ENCODE peak calls at places on chromosomes 12 and 14, in ten cellular contexts. One of them, this sample, is unnamed.

GRCh38 chr12:113818278-113818677 is 147.8 kb downstream of the RBM19 start:
- DNase-seq in HCT116: no peak
- DNase-seq in tibial artery: no peak
- DNase-seq in CD8-positive, alpha-beta T cell: no peak
- DNase-seq in cardiac fibroblast: peak
- DNase-seq in AG04450: no peak
- DNase-seq in HFFc6: no peak
- DNase-seq in WTC11: no peak
- DNase-seq in RWPE1: no peak
- DNase-seq in suprapubic skin: no peak
- DNase-seq in this sample: no peak

GRCh38 chr14:90508536-90509254 is 111.9 kb downstream of the CALM1 start:
- DNase-seq in HCT116: no peak
- DNase-seq in tibial artery: no peak
- DNase-seq in CD8-positive, alpha-beta T cell: no peak
- DNase-seq in cardiac fibroblast: no peak
- DNase-seq in AG04450: no peak
- DNase-seq in HFFc6: no peak
- DNase-seq in WTC11: no peak
- DNase-seq in RWPE1: peak
- DNase-seq in suprapubic skin: no peak
- DNase-seq in this sample: no peak

GRCh38 chr12:80400591-80400991 is 43.4 kb upstream of the PTPRQ start:
- DNase-seq in HCT116: no peak
- DNase-seq in tibial artery: no peak
- DNase-seq in CD8-positive, alpha-beta T cell: no peak
- DNase-seq in cardiac fibroblast: peak
- DNase-seq in AG04450: no peak
- DNase-seq in HFFc6: no peak
- DNase-seq in WTC11: peak
- DNase-seq in RWPE1: no peak
- DNase-seq in suprapubic skin: no peak
- DNase-seq in this sample: peak

GRCh38 chr12:92602476-92602875 is 100.3 kb upstream of the PLEKHG7 start:
- DNase-seq in HCT116: no peak
- DNase-seq in tibial artery: no peak
- DNase-seq in CD8-positive, alpha-beta T cell: no peak
- DNase-seq in cardiac fibroblast: peak
- DNase-seq in AG04450: peak
- DNase-seq in HFFc6: peak
- DNase-seq in WTC11: no peak
- DNase-seq in RWPE1: peak
- DNase-seq in suprapubic skin: no peak
- DNase-seq in this sample: no peak

GRCh38 chr12:57151741-57152407 is 4.5 kb upstream of the LRP1-AS start:
- DNase-seq in HCT116: no peak
- DNase-seq in tibial artery: no peak
- DNase-seq in CD8-positive, alpha-beta T cell: no peak
- DNase-seq in cardiac fibroblast: peak
- DNase-seq in AG04450: peak
- DNase-seq in HFFc6: peak
- DNase-seq in WTC11: no peak
- DNase-seq in RWPE1: peak
- DNase-seq in suprapubic skin: no peak
- DNase-seq in this sample: no peak

GRCh38 chr12:11836282-11836963 is 186.9 kb downstream of the ETV6 start:
- DNase-seq in HCT116: no peak
- DNase-seq in tibial artery: no peak
- DNase-seq in CD8-positive, alpha-beta T cell: no peak
- DNase-seq in cardiac fibroblast: no peak
- DNase-seq in AG04450: no peak
- DNase-seq in HFFc6: no peak
- DNase-seq in WTC11: no peak
- DNase-seq in RWPE1: no peak
- DNase-seq in suprapubic skin: no peak
- DNase-seq in this sample: no peak

GRCh38 chr14:65832431-65833253 is 420.1 kb downstream of the FUT8 start:
- DNase-seq in HCT116: no peak
- DNase-seq in tibial artery: peak
- DNase-seq in CD8-positive, alpha-beta T cell: no peak
- DNase-seq in cardiac fibroblast: peak
- DNase-seq in AG04450: no peak
- DNase-seq in HFFc6: no peak
- DNase-seq in WTC11: no peak
- DNase-seq in RWPE1: no peak
- DNase-seq in suprapubic skin: no peak
- DNase-seq in this sample: no peak

GRCh38 chr14:102699416-102700110 is 77.7 kb upstream of the TRAF3 start:
- DNase-seq in HCT116: no peak
- DNase-seq in tibial artery: no peak
- DNase-seq in CD8-positive, alpha-beta T cell: no peak
- DNase-seq in cardiac fibroblast: peak
- DNase-seq in AG04450: no peak
- DNase-seq in HFFc6: no peak
- DNase-seq in WTC11: no peak
- DNase-seq in RWPE1: no peak
- DNase-seq in suprapubic skin: no peak
- DNase-seq in this sample: no peak

GRCh38 chr14:78088941-78089340 is 81.2 kb upstream of the NRXN3 start:
- DNase-seq in HCT116: no peak
- DNase-seq in tibial artery: no peak
- DNase-seq in CD8-positive, alpha-beta T cell: no peak
- DNase-seq in cardiac fibroblast: no peak
- DNase-seq in AG04450: no peak
- DNase-seq in HFFc6: no peak
- DNase-seq in WTC11: peak
- DNase-seq in RWPE1: no peak
- DNase-seq in suprapubic skin: peak
- DNase-seq in this sample: no peak

GRCh38 chr12:27048822-27049752 is 26.7 kb downstream of the MED21 start:
- DNase-seq in HCT116: no peak
- DNase-seq in tibial artery: no peak
- DNase-seq in CD8-positive, alpha-beta T cell: no peak
- DNase-seq in cardiac fibroblast: peak
- DNase-seq in AG04450: peak
- DNase-seq in HFFc6: peak
- DNase-seq in WTC11: no peak
- DNase-seq in RWPE1: peak
- DNase-seq in suprapubic skin: no peak
- DNase-seq in this sample: no peak

GRCh38 chr12:20367731-20368652 is at the start of gene PDE3A:
- DNase-seq in HCT116: peak
- DNase-seq in tibial artery: peak
- DNase-seq in CD8-positive, alpha-beta T cell: no peak
- DNase-seq in cardiac fibroblast: peak
- DNase-seq in AG04450: no peak
- DNase-seq in HFFc6: peak
- DNase-seq in WTC11: peak
- DNase-seq in RWPE1: peak
- DNase-seq in suprapubic skin: peak
- DNase-seq in this sample: peak
- TF ChIP-seq CTCF in HCT116: no peak
- TF ChIP-seq CTCF in tibial artery: peak
- TF ChIP-seq CTCF in CD8-positive, alpha-beta T cell: no peak
- TF ChIP-seq CTCF in cardiac fibroblast: peak
- TF ChIP-seq CTCF in AG04450: peak
- TF ChIP-seq CTCF in HFFc6: peak
- TF ChIP-seq CTCF in WTC11: no peak
- TF ChIP-seq CTCF in RWPE1: no peak
- TF ChIP-seq CTCF in suprapubic skin: no peak
- TF ChIP-seq CTCF in this sample: peak

GRCh38 chr14:100903672-100904185 is at the start of gene RTL1:
- DNase-seq in HCT116: no peak
- DNase-seq in tibial artery: no peak
- DNase-seq in CD8-positive, alpha-beta T cell: no peak
- DNase-seq in cardiac fibroblast: no peak
- DNase-seq in AG04450: no peak
- DNase-seq in HFFc6: no peak
- DNase-seq in WTC11: no peak
- DNase-seq in RWPE1: no peak
- DNase-seq in suprapubic skin: no peak
- DNase-seq in this sample: no peak

GRCh38 chr14:100902792-100903191 is 730 bp downstream of the RTL1 start:
- DNase-seq in HCT116: no peak
- DNase-seq in tibial artery: no peak
- DNase-seq in CD8-positive, alpha-beta T cell: no peak
- DNase-seq in cardiac fibroblast: no peak
- DNase-seq in AG04450: no peak
- DNase-seq in HFFc6: no peak
- DNase-seq in WTC11: peak
- DNase-seq in RWPE1: no peak
- DNase-seq in suprapubic skin: no peak
- DNase-seq in this sample: no peak

GRCh38 chr14:100901391-100902183 is 1.9 kb downstream of the RTL1 start:
- DNase-seq in HCT116: no peak
- DNase-seq in tibial artery: no peak
- DNase-seq in CD8-positive, alpha-beta T cell: no peak
- DNase-seq in cardiac fibroblast: no peak
- DNase-seq in AG04450: no peak
- DNase-seq in HFFc6: no peak
- DNase-seq in WTC11: peak
- DNase-seq in RWPE1: no peak
- DNase-seq in suprapubic skin: peak
- DNase-seq in this sample: peak

GRCh38 chr14:100900837-100901390 is 2.6 kb downstream of the RTL1 start:
- DNase-seq in HCT116: peak
- DNase-seq in tibial artery: no peak
- DNase-seq in CD8-positive, alpha-beta T cell: no peak
- DNase-seq in cardiac fibroblast: no peak
- DNase-seq in AG04450: no peak
- DNase-seq in HFFc6: no peak
- DNase-seq in WTC11: peak
- DNase-seq in RWPE1: no peak
- DNase-seq in suprapubic skin: no peak
- DNase-seq in this sample: peak

GRCh38 chr14:100902295-100902694 is 1.2 kb downstream of the RTL1 start:
- DNase-seq in HCT116: peak
- DNase-seq in tibial artery: no peak
- DNase-seq in CD8-positive, alpha-beta T cell: no peak
- DNase-seq in cardiac fibroblast: no peak
- DNase-seq in AG04450: no peak
- DNase-seq in HFFc6: no peak
- DNase-seq in WTC11: peak
- DNase-seq in RWPE1: no peak
- DNase-seq in suprapubic skin: no peak
- DNase-seq in this sample: no peak
- TF ChIP-seq CTCF in HCT116: peak
- TF ChIP-seq CTCF in tibial artery: no peak
- TF ChIP-seq CTCF in CD8-positive, alpha-beta T cell: no peak
- TF ChIP-seq CTCF in cardiac fibroblast: no peak
- TF ChIP-seq CTCF in AG04450: peak
- TF ChIP-seq CTCF in HFFc6: peak
- TF ChIP-seq CTCF in WTC11: no peak
- TF ChIP-seq CTCF in RWPE1: no peak
- TF ChIP-seq CTCF in suprapubic skin: no peak
- TF ChIP-seq CTCF in this sample: no peak

DNA sequence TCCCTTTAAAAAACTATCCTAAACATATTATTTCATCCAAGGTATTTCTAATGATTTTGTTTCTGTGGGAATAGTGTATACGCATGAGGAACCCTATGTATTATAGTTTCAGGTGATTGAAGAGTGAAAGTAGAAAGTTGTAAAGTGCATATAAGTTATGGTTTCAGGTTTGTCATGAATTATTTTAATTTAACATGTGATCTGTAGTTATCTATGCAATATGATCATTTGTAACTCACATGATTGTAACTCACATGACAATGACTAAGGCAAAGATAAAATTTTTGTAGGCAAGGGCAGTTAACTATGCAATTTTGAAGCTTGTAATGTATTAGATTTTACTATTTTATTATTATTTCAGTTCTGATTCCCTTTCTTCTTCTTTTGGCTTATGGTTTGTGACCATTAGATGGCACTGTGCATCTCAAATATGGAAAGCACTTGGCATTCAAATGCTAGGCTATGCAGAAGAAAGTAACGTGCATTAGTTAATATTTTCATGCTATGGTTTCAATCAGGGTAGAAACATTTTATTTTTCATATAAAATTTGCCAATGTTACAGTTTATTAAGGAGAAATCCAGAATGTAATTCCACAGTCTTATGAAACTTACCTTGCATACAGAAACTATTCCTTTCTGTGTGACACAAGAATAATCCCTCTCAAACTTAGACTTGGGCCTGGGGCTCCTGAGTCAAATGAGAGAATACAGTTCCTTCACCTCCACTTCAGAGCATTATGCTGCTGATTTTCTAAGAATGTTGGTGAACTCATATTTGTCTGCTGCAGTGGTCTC is 15.8 kb upstream of the TMEM30B start:
- DNase-seq in HCT116: peak
- DNase-seq in tibial artery: no peak
- DNase-seq in CD8-positive, alpha-beta T cell: no peak
- DNase-seq in cardiac fibroblast: peak
- DNase-seq in AG04450: no peak
- DNase-seq in HFFc6: peak
- DNase-seq in WTC11: no peak
- DNase-seq in RWPE1: peak
- DNase-seq in suprapubic skin: no peak
- DNase-seq in this sample: no peak
- TF ChIP-seq CTCF in HCT116: peak
- TF ChIP-seq CTCF in tibial artery: peak
- TF ChIP-seq CTCF in CD8-positive, alpha-beta T cell: peak
- TF ChIP-seq CTCF in cardiac fibroblast: peak
- TF ChIP-seq CTCF in AG04450: peak
- TF ChIP-seq CTCF in HFFc6: peak
- TF ChIP-seq CTCF in WTC11: peak
- TF ChIP-seq CTCF in RWPE1: peak
- TF ChIP-seq CTCF in suprapubic skin: no peak
- TF ChIP-seq CTCF in this sample: peak

GRCh38 chr12:111424189-111424792 is 18.6 kb downstream of the SH2B3 start:
- DNase-seq in HCT116: no peak
- DNase-seq in tibial artery: no peak
- DNase-seq in CD8-positive, alpha-beta T cell: no peak
- DNase-seq in cardiac fibroblast: no peak
- DNase-seq in AG04450: no peak
- DNase-seq in HFFc6: no peak
- DNase-seq in WTC11: no peak
- DNase-seq in RWPE1: no peak
- DNase-seq in suprapubic skin: no peak
- DNase-seq in this sample: no peak

GRCh38 chr12:111427417-111428074 is 21.8 kb downstream of the SH2B3 start:
- DNase-seq in HCT116: no peak
- DNase-seq in tibial artery: no peak
- DNase-seq in CD8-positive, alpha-beta T cell: no peak
- DNase-seq in cardiac fibroblast: no peak
- DNase-seq in AG04450: no peak
- DNase-seq in HFFc6: no peak
- DNase-seq in WTC11: no peak
- DNase-seq in RWPE1: no peak
- DNase-seq in suprapubic skin: no peak
- DNase-seq in this sample: no peak

GRCh38 chr12:111425655-111426054 is 19.9 kb downstream of the SH2B3 start:
- DNase-seq in HCT116: no peak
- DNase-seq in tibial artery: no peak
- DNase-seq in CD8-positive, alpha-beta T cell: no peak
- DNase-seq in cardiac fibroblast: no peak
- DNase-seq in AG04450: no peak
- DNase-seq in HFFc6: no peak
- DNase-seq in WTC11: no peak
- DNase-seq in RWPE1: no peak
- DNase-seq in suprapubic skin: peak
- DNase-seq in this sample: no peak

GRCh38 chr12:111426341-111427185 is 20.8 kb downstream of the SH2B3 start:
- DNase-seq in HCT116: no peak
- DNase-seq in tibial artery: no peak
- DNase-seq in CD8-positive, alpha-beta T cell: peak
- DNase-seq in cardiac fibroblast: no peak
- DNase-seq in AG04450: no peak
- DNase-seq in HFFc6: peak
- DNase-seq in WTC11: no peak
- DNase-seq in RWPE1: no peak
- DNase-seq in suprapubic skin: no peak
- DNase-seq in this sample: no peak

GRCh38 chr12:111424793-111425251 is 19.1 kb downstream of the SH2B3 start:
- DNase-seq in HCT116: no peak
- DNase-seq in tibial artery: no peak
- DNase-seq in CD8-positive, alpha-beta T cell: no peak
- DNase-seq in cardiac fibroblast: no peak
- DNase-seq in AG04450: no peak
- DNase-seq in HFFc6: no peak
- DNase-seq in WTC11: no peak
- DNase-seq in RWPE1: no peak
- DNase-seq in suprapubic skin: no peak
- DNase-seq in this sample: no peak
- TF ChIP-seq CTCF in HCT116: peak
- TF ChIP-seq CTCF in tibial artery: no peak
- TF ChIP-seq CTCF in CD8-positive, alpha-beta T cell: no peak
- TF ChIP-seq CTCF in cardiac fibroblast: no peak
- TF ChIP-seq CTCF in AG04450: peak
- TF ChIP-seq CTCF in HFFc6: peak
- TF ChIP-seq CTCF in WTC11: peak
- TF ChIP-seq CTCF in RWPE1: no peak
- TF ChIP-seq CTCF in suprapubic skin: no peak
- TF ChIP-seq CTCF in this sample: no peak

This sample was measured in glutamatergic neuron.